ENCODE peak calls at places on chromosomes 1 and 21, in four cellular contexts. B is H1, C is H9, R is mesendoderm. P is an unnamed sample.

GRCh38 chr1:162666006-162666645 is 33.9 kb downstream of the DDR2 start:
- DNase-seq in B (no peak), C (no peak), R (no peak), P (no peak)

GRCh38 chr21:41752231-41752681 is 14.6 kb downstream of the RIPK4 start:
- DNase-seq in R (peak; percentile 74), B (no peak), C (no peak), P (peak; percentile 64)

GRCh38 chr21:46157396-46157986 is 2.1 kb upstream of the FTCD start:
- DNase-seq in R (no peak), C (peak; percentile 12), B (no peak), P (no peak)

GRCh38 chr21:44347911-44348451 is 5.4 kb upstream of the TRPM2 start:
- DNase-seq in R (no peak), C (no peak), B (no peak), P (no peak)

GRCh38 chr1:168148916-168149315 is 12.2 kb upstream of the GPR161 start:
- DNase-seq in C (no peak), B (no peak), R (no peak), P (no peak)

GRCh38 chr21:37737996-37738395 is 178.3 kb downstream of the KCNJ6 start:
- DNase-seq in C (no peak), R (no peak), B (no peak), P (no peak)

GRCh38 chr1:43910359-43910758 is 23.2 kb upstream of the ARTN start:
- DNase-seq in B (no peak), C (no peak), R (no peak), P (no peak)

GRCh38 chr1:2073382-2074230 is 23.4 kb downstream of the PRKCZ start:
- DNase-seq in B (no peak), R (no peak), C (no peak), P (peak; percentile 58)

GRCh38 chr1:183577897-183578470 is 12.3 kb downstream of the NCF2 start:
- DNase-seq in C (no peak), B (no peak), R (no peak), P (no peak)

GRCh38 chr1:118100686-118101300 is 84.2 kb downstream of the SPAG17 start:
- DNase-seq in R (no peak), C (no peak), B (no peak), P (no peak)

GRCh38 chr1:230708631-230709580 is 5.0 kb downstream of the AGT start:
- DNase-seq in C (no peak), R (no peak), B (no peak), P (no peak)

GRCh38 chr1:63813829-63814277 is 40.0 kb downstream of the ROR1 start:
- DNase-seq in R (no peak), C (no peak), B (no peak), P (peak; percentile 70)

GRCh38 chr1:164755674-164756073 is 196.7 kb downstream of the PBX1 start:
- DNase-seq in C (no peak), B (no peak), R (no peak), P (no peak)

GRCh38 chr1:156499703-156500577 is 635 bp downstream of the MEF2D start:
- DNase-seq in B (no peak), C (no peak), R (peak; percentile 50), P (peak; percentile 46)

GRCh38 chr1:64822621-64823020 is 77.7 kb downstream of the RAVER2 start:
- DNase-seq in R (no peak), C (no peak), B (no peak), P (peak; percentile 35)

GRCh38 chr1:29128739-29129138 is 5.0 kb upstream of the TMEM200B start:
- DNase-seq in C (no peak), R (no peak), B (no peak), P (no peak)

GRCh38 chr1:101996830-101997485 is at the start of gene OLFM3:
- DNase-seq in B (peak; percentile 43), R (peak; percentile 86), C (peak; percentile 87), P (no peak)

GRCh38 chr1:153231800-153232199 is 14.4 kb downstream of the PRR9 start:
- DNase-seq in B (no peak), C (no peak), R (no peak), P (no peak)

GRCh38 chr1:23673086-23673813 is 18.4 kb upstream of the RPL11 start:
- DNase-seq in C (peak; percentile 75), R (peak; percentile 84), B (peak; percentile 38), P (peak; percentile 69)

GRCh38 chr1:31562707-31563360 is 13.5 kb upstream of the TINAGL1 start:
- DNase-seq in C (peak; percentile 81), R (peak; percentile 96), B (no peak), P (peak; percentile 41)

GRCh38 chr1:164701221-164701761 is 142.3 kb downstream of the PBX1 start:
- DNase-seq in R (no peak), B (no peak), C (no peak), P (no peak)

GRCh38 chr1:86865973-86866637 is 47.8 kb downstream of the SELENOF start:
- DNase-seq in C (no peak), B (no peak), R (no peak), P (no peak)

GRCh38 chr1:193786041-193786440 is 599.6 kb upstream of the B3GALT2 start:
- DNase-seq in C (no peak), R (no peak), B (no peak), P (peak; percentile 17)

GRCh38 chr1:224116131-224116530 is 2.2 kb downstream of the FBXO28 start:
- DNase-seq in C (no peak), B (no peak), R (peak; percentile 68), P (peak; percentile 68)

GRCh38 chr1:228088586-228089498 is 6.3 kb downstream of the ARF1 start:
- DNase-seq in R (no peak), B (no peak), C (no peak), P (no peak)

GRCh38 chr1:10516925-10517676 is 42.4 kb downstream of the PEX14 start:
- DNase-seq in C (no peak), R (no peak), B (no peak), P (no peak)

GRCh38 chr1:63124666-63125191 is 197.6 kb upstream of the FOXD3 start:
- DNase-seq in R (peak; percentile 28), C (no peak), B (no peak), P (peak; percentile 70)

GRCh38 chr1:209491031-209491430 is 92.5 kb upstream of the CAMK1G start:
- DNase-seq in R (peak; percentile 39), C (no peak), B (no peak), P (no peak)
- H3K56ac ChIP-seq in R (peak overlapping the region; percentile 80), C (no peak overlapping the region), B (no peak overlapping the region), P (no peak overlapping the region)

GRCh38 chr1:245895455-245895959 is 611.6 kb downstream of the SMYD3 start:
- DNase-seq in R (no peak), C (no peak), B (no peak), P (no peak)

GRCh38 chr1:245901565-245901964 is 605.5 kb downstream of the SMYD3 start:
- DNase-seq in C (no peak), B (no peak), R (no peak), P (no peak)

GRCh38 chr1:245901037-245901436 is 606.0 kb downstream of the SMYD3 start:
- DNase-seq in B (no peak), R (no peak), C (no peak), P (peak; percentile 12)

GRCh38 chr1:245896258-245896657 is 610.8 kb downstream of the SMYD3 start:
- DNase-seq in B (no peak), R (no peak), C (no peak), P (no peak)

GRCh38 chr1:245898581-245898980 is 608.5 kb downstream of the SMYD3 start:
- DNase-seq in R (no peak), C (no peak), B (no peak), P (no peak)
- H3K56ac ChIP-seq in R (no peak overlapping the region), C (no peak overlapping the region), B (no peak overlapping the region), P (no peak overlapping the region)

DNA sequence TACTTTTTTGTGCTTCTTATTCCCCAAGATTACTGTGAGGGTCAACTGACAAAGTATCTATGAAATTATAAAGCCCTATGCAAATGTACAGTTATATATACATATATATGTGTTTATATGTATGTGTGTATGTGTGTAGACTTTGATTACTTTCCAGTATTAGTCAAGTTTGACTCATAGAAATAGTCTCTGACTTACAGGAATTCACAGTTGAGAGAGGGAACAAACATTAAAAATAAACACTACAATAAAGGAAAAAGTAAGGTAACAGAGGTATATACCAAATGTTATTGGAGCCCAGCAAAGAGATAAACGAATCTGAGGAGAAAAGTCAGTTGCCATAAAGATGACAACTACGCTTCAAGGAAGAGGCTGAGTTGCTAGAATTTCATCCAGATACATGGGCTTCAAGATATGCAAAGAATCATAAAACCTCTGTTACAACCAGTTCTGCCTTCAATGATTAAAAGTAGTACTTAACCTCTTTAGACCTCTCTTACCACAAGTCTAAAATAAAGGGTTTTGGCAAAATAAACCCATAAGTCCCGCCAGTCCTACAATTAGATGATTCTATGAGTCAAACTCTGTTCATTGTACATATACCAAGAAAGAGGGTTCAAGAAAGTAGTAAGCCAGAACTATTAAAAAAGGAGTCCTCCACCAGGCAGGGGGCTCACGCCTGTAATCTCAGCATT is 7.2 kb downstream of the IFT25 start:
- DNase-seq in R (no peak), B (no peak), C (no peak), P (peak; percentile 84)
- H3K56ac ChIP-seq in R (no peak overlapping the region), B (no peak overlapping the region), C (no peak overlapping the region), P (no peak overlapping the region)

GRCh38 chr1:55107111-55107510 is 67.8 kb downstream of the PCSK9 start:
- DNase-seq in R (no peak), C (no peak), B (no peak), P (no peak)
- H3K56ac ChIP-seq in R (no peak overlapping the region), C (no peak overlapping the region), B (no peak overlapping the region), P (no peak overlapping the region)

GRCh38 chr1:81562934-81563333 is 237.8 kb upstream of the ADGRL2 start:
- DNase-seq in C (no peak), B (no peak), R (no peak), P (no peak)
- H3K56ac ChIP-seq in C (no peak overlapping the region), B (no peak overlapping the region), R (no peak overlapping the region), P (no peak overlapping the region)

GRCh38 chr1:17669305-17669704 is 85.8 kb upstream of the ACTL8 start:
- DNase-seq in R (no peak), C (no peak), B (no peak), P (no peak)
- H3K56ac ChIP-seq in R (no peak overlapping the region), C (no peak overlapping the region), B (no peak overlapping the region), P (no peak overlapping the region)

DNA sequence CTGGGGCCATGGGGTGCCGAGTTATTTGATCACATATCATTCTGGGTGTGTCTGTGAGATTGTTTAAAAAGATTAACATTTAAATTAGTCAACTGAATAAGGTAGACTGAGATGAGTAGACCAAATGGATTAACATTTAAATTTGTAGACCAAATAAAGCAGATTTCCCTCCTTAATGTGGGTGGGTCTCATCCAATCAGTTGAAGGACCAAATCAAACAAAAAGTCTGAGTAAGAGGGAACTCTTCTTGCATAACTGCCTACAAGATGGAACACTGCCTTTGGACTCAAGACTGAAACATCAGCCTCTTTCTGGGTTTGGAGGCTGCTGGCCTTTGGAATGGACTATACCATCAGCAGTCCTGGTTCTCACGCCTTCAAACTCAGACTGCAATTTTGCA is 17.0 kb upstream of the SNX7 start:
- DNase-seq in C (no peak), R (no peak), B (no peak), P (no peak)
- H3K56ac ChIP-seq in C (no peak overlapping the region), R (no peak overlapping the region), B (no peak overlapping the region), P (no peak overlapping the region)

DNA sequence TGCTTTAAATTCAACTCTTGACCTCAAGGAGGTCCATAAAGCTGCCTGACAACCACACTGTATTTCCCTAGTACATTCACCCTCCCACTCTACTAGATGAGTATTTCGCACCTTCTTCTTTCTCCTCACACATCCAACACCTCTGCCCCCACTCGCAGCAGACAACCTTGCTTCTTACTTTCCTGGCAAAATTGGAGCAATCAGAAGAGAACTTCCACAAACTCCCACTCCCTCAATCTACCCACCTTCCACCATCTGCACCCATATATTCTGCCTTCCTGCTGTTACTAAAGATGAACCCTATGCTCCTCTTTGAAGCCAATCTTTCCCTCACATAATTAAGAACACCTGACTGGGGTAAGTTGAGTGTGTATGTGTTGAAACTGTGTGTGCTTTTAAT is 72.0 kb downstream of the ZNF648 start:
- DNase-seq in C (no peak), B (no peak), R (no peak), P (no peak)
- H3K56ac ChIP-seq in C (no peak overlapping the region), B (no peak overlapping the region), R (no peak overlapping the region), P (no peak overlapping the region)

P was measured in IMR-90.